ENCODE peak calls at places on chromosomes 16 and 17, in seven cellular contexts. V is pancreas, B is ovary, Z is left ventricle myocardium inferior, N is testis, X is ascending aorta, O is HCT116. Q is an unnamed sample.

GRCh38 chr17:16461606-16461866 is 30.5 kb downstream of the LRRC75A start:
- DNase-seq in Z (no peak), X (no peak), O (no peak), N (no peak), B (no peak), V (no peak), Q (no peak)

GRCh38 chr16:11025120-11025531 is 80.8 kb downstream of the CLEC16A start:
- DNase-seq in V (no peak), X (no peak), B (no peak), Z (no peak), O (no peak), N (no peak), Q (no peak)

GRCh38 chr16:48435906-48436305 is 50.7 kb upstream of the SIAH1 start:
- DNase-seq in X (no peak), Z (no peak), O (no peak), N (peak; percentile 39), V (no peak), B (no peak), Q (no peak)

GRCh38 chr16:59573528-59574271 is 839.6 kb upstream of the GOT2 start:
- DNase-seq in Z (no peak), V (no peak), X (no peak), N (no peak), O (no peak), B (no peak), Q (no peak)

GRCh38 chr17:79108870-79109269 is 34.2 kb downstream of the ENGASE start:
- DNase-seq in Z (no peak), N (no peak), X (no peak), O (no peak), V (no peak), B (no peak), Q (no peak)

GRCh38 chr16:66097746-66098145 is 268.7 kb upstream of the CDH5 start:
- DNase-seq in V (no peak), O (no peak), X (no peak), B (no peak), N (no peak), Z (no peak), Q (no peak)

GRCh38 chr16:82133798-82134197 is 36.2 kb downstream of the MPHOSPH6 start:
- DNase-seq in V (no peak), N (no peak), X (no peak), Z (no peak), B (no peak), O (no peak), Q (no peak)

GRCh38 chr17:64230551-64231408 is 32.3 kb downstream of the TEX2 start:
- DNase-seq in V (no peak), O (no peak), Z (no peak), N (peak; percentile 22), X (no peak), B (no peak), Q (no peak)

GRCh38 chr17:339193-340061 is 13.2 kb downstream of the RPH3AL start:
- DNase-seq in B (no peak), X (no peak), Z (no peak), O (no peak), V (peak; percentile 95), N (no peak), Q (no peak)

GRCh38 chr17:7213895-7214299 is 5.7 kb downstream of the DLG4 start:
- DNase-seq in O (peak; percentile 72), Z (peak; percentile 52), B (no peak), N (peak; percentile 86), X (no peak), V (peak; percentile 86), Q (peak; percentile 81)

GRCh38 chr17:65551641-65552040 is 9.8 kb downstream of the AXIN2 start:
- DNase-seq in Z (no peak), V (no peak), O (no peak), N (no peak), X (no peak), B (no peak), Q (peak; percentile 72)

DNA sequence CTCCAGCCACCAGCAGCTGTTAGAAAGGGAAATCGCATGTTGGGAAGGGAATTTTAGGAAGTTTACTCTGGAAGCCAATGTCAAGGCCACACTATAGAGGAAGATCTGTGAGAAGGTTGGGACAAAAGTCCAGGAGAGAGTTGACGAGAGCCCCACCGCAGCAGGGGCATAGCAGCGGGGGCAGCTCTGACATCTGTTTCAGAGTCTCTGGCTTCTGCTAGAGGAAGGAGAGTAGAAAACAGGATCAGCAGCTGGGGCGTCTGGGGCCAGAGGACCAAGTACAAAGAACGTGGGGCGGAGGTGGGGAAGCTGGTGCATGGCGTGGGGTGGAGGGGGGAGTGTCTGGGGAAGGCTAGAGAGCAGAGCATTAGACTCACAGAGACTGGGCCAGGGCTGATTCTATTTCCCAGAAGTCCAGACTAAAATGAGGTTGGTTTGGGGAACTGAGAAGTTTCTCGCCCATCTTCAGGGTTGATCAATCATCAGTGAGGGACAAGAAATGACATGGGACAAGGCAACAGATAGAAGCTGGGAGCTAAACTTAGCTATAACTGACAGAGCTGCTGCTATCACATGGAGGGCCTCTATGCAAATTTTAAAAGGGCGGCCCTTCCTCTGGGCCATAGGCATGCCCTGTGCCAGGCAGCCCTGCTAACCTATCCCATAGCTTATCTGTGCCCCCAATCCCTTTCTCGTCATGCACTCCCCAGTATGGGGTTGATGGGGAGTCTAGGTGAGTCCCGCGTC is 1.2 kb downstream of the RABEP2 start:
- DNase-seq in Z (no peak), N (peak; percentile 30), X (no peak), B (no peak), V (no peak), O (no peak), Q (no peak)
- H3K4me1 ChIP-seq in Z (peaks cover 17% of the 10 kb centered on the region), N (peaks cover 13% of the 10 kb centered on the region), X (peaks cover 9% of the 10 kb centered on the region), B (peaks cover 4% of the 10 kb centered on the region), V (peaks cover 9% of the 10 kb centered on the region), O (peaks cover 20% of the 10 kb centered on the region), Q (no peaks in the 10 kb centered on the region)

GRCh38 chr16:17468611-17469010 is 2.1 kb downstream of the XYLT1 start:
- DNase-seq in N (no peak), V (no peak), Z (no peak), B (no peak), X (no peak), O (no peak), Q (no peak)
- H3K4me3 ChIP-seq in N (peak overlapping the region; percentile 66), V (no peak overlapping the region), Z (peak overlapping the region; percentile 71), B (peak overlapping the region; percentile 70), X (peak overlapping the region; percentile 92), O (no peak overlapping the region), Q (no peak overlapping the region)

DNA sequence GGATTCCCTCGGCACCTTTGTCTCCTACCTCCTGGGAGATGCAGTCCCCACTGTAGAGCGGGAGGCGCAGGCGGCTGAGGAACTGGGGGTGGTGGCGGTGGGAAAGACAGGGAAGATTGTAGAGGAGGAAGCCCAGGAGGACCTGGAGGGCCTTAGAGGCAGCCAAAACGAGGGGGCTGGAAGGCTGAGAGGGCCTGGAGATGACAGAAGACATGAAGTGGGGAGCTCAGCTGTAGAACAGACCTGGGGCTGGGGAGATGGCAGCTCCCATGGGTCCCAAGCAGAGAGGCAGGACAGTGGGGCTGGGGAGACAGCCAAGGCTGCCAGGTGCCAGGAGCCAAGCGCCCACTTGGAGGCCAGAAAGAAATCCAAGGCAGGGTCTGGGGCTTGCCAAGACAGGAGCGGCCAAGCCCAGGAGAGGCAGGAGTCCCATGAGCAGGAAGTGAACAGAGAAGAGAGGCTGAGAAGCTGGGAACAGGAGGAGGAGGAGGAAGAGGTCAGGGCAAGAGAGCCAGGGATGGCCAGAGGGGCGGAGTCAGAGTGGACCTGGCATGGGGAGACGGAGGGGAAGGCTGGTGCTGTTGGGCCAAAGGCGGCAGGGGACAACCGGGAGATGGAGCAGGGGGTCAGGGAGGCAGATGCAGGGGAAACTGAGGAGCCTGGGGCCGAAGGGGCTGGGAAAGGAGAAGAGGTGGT is 803 bp downstream of the APOBR start:
- DNase-seq in Z (no peak), N (no peak), O (no peak), V (no peak), X (no peak), B (no peak), Q (no peak)
- H3K4me1 ChIP-seq in Z (peaks cover 13% of the 10 kb centered on the region), N (peaks cover 5% of the 10 kb centered on the region), O (peaks cover 12% of the 10 kb centered on the region), V (no peaks in the 10 kb centered on the region), X (peaks cover 2% of the 10 kb centered on the region), B (peaks cover 2% of the 10 kb centered on the region), Q (no peaks in the 10 kb centered on the region)

DNA sequence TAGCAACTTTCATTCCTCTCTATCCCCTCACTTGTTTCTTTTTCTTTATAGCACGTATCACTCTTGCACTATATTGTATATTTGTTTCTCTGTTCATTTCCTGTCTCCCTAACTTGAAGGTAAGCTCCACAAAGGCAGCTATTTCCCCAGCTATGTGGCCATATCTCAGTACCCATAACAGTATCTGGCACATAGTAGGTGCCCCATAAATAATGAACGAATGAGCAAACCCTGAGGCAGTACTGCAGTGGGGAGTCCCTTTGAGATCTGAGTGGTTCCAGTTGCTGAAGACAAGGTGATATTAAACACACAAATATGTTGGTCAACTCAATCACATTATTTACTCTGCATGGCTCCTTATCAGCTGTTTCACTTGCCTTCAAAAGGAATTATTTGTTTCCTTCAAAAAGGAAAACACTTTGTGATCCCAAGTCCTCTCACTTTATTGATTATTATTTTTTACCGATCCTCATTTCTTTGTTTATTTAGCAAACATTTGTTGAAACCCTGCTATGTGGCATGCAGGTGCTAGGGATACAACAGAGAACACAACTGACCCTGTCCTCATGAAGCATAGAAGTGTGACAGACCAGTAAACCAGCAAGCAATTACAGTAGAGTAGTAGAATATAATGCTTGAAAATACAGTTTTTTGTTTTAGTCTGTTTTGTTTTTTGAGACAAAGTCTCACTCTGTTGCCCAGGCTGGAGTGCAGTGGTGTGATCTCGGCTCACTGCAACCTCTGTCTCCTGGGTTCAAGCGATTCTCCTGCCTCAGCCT is 5.7 kb upstream of the ADAP2 start:
- DNase-seq in N (no peak), B (no peak), Z (no peak), V (no peak), O (no peak), X (no peak), Q (no peak)
- H3K4me3 ChIP-seq in N (no peak overlapping the region), B (no peak overlapping the region), Z (no peak overlapping the region), V (no peak overlapping the region), O (no peak overlapping the region), X (no peak overlapping the region), Q (no peak overlapping the region)

DNA sequence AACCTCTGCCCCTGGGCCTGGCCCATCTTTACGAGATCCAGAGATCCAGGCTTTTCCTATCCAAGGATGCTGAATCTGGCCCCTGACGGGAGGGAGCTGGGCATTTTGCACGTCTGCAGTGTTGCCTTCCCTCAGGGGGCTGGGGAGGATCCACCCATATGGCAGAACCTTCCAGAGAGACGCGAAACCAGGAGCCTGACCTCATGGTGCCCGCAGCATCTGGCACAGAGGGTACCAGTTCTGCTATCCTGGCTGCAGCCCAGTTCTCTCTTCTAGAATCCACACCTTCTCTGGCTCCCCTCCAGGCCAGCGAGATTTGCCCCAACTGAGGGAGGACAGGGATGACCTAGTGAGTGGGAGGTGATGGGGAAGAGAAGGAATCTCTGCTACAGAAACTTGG is 20.5 kb upstream of the ZNF652 start:
- DNase-seq in N (no peak), B (no peak), V (no peak), O (no peak), X (no peak), Z (no peak), Q (peak; percentile 50)
- H3K4me1 ChIP-seq in N (no peaks in the 10 kb centered on the region), B (no peaks in the 10 kb centered on the region), V (no peaks in the 10 kb centered on the region), O (no peaks in the 10 kb centered on the region), X (no peaks in the 10 kb centered on the region), Z (no peaks in the 10 kb centered on the region), Q (no peaks in the 10 kb centered on the region)

DNA sequence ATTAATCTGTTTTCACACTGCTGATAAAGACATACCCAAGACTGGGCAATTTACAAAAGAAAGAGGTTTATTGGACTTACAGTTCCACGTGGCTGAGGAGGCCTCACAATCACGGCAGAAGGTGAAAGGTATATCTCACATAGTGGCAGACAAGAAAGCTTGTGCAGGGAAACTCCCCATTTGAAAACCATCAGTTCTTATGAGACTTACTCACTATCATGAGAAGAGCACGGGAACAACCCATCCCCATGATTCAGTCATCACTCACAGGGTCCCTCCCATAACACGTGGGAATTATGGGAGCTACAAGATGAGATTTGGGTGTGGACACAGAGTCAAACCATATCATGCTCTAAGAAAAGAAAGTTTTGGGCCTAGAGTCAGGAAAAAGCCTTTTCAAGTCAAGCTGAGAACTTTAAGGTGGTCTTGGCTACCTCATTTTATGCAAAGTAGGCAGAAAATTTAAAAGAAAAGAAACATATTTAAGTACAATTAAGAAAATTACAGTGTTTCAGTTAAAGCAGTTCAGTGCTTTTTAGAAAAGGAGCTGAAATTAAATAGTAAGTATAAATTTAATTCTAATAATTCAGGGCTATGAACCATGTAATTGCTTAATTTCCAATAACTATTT is 24.9 kb upstream of the CRYM start:
- DNase-seq in N (no peak), O (peak; percentile 28), B (no peak), X (no peak), Z (no peak), V (no peak), Q (no peak)
- H3K4me3 ChIP-seq in N (no peak overlapping the region), O (peak overlapping the region; percentile 63), B (no peak overlapping the region), X (no peak overlapping the region), Z (no peak overlapping the region), V (no peak overlapping the region), Q (no peak overlapping the region)

Q was measured in right cardiac atrium.